ENCODE peak calls at places on chromosomes 13 and 19, in eight cellular contexts. One of them, this sample, is unnamed.

GRCh38 chr13:20359335-20359734 is 127.2 kb upstream of the GJB6 start:
- DNase-seq in AG09309: peak; percentile 91
- DNase-seq in esophagus muscularis mucosa: no peak
- DNase-seq in heart right ventricle: no peak
- DNase-seq in gastrocnemius medialis: no peak
- DNase-seq in adrenal gland: no peak
- DNase-seq in neural progenitor cell: no peak
- DNase-seq in bronchial epithelial cell: peak; percentile 100
- DNase-seq in this sample: no peak

GRCh38 chr19:4524808-4525562 is 6.7 kb upstream of the PLIN4 start:
- DNase-seq in AG09309: no peak
- DNase-seq in esophagus muscularis mucosa: no peak
- DNase-seq in heart right ventricle: peak; percentile 74
- DNase-seq in gastrocnemius medialis: peak; percentile 50
- DNase-seq in adrenal gland: no peak
- DNase-seq in neural progenitor cell: peak; percentile 61
- DNase-seq in bronchial epithelial cell: peak; percentile 12
- DNase-seq in this sample: no peak

GRCh38 chr19:5290336-5291262 is 50.0 kb downstream of the PTPRS start:
- DNase-seq in AG09309: no peak
- DNase-seq in esophagus muscularis mucosa: no peak
- DNase-seq in heart right ventricle: no peak
- DNase-seq in gastrocnemius medialis: no peak
- DNase-seq in adrenal gland: no peak
- DNase-seq in neural progenitor cell: no peak
- DNase-seq in bronchial epithelial cell: no peak
- DNase-seq in this sample: no peak

GRCh38 chr13:113074876-113075275 is 30.7 kb upstream of the F7 start:
- DNase-seq in AG09309: no peak
- DNase-seq in esophagus muscularis mucosa: no peak
- DNase-seq in heart right ventricle: peak; percentile 0
- DNase-seq in gastrocnemius medialis: no peak
- DNase-seq in adrenal gland: no peak
- DNase-seq in neural progenitor cell: no peak
- DNase-seq in bronchial epithelial cell: no peak
- DNase-seq in this sample: no peak

GRCh38 chr13:25860862-25861261 is 191.0 kb downstream of the SHISA2 start:
- DNase-seq in AG09309: no peak
- DNase-seq in esophagus muscularis mucosa: no peak
- DNase-seq in heart right ventricle: no peak
- DNase-seq in gastrocnemius medialis: no peak
- DNase-seq in adrenal gland: no peak
- DNase-seq in neural progenitor cell: no peak
- DNase-seq in bronchial epithelial cell: peak; percentile 83
- DNase-seq in this sample: no peak

GRCh38 chr13:113390874-113391497 is 27.1 kb upstream of the GRTP1 start:
- DNase-seq in AG09309: no peak
- DNase-seq in esophagus muscularis mucosa: no peak
- DNase-seq in heart right ventricle: no peak
- DNase-seq in gastrocnemius medialis: no peak
- DNase-seq in adrenal gland: no peak
- DNase-seq in neural progenitor cell: no peak
- DNase-seq in bronchial epithelial cell: no peak
- DNase-seq in this sample: no peak

GRCh38 chr13:28204043-28204442 is 65.7 kb downstream of the PAN3 start:
- DNase-seq in AG09309: no peak
- DNase-seq in esophagus muscularis mucosa: no peak
- DNase-seq in heart right ventricle: no peak
- DNase-seq in gastrocnemius medialis: no peak
- DNase-seq in adrenal gland: no peak
- DNase-seq in neural progenitor cell: no peak
- DNase-seq in bronchial epithelial cell: no peak
- DNase-seq in this sample: no peak

GRCh38 chr19:5895409-5895808 is 8.2 kb downstream of the NDUFA11 start:
- DNase-seq in AG09309: no peak
- DNase-seq in esophagus muscularis mucosa: no peak
- DNase-seq in heart right ventricle: peak; percentile 48
- DNase-seq in gastrocnemius medialis: no peak
- DNase-seq in adrenal gland: peak; percentile 94
- DNase-seq in neural progenitor cell: no peak
- DNase-seq in bronchial epithelial cell: no peak
- DNase-seq in this sample: no peak

GRCh38 chr13:90305796-90306195 is 1041.7 kb upstream of the MIR17HG start:
- DNase-seq in AG09309: no peak
- DNase-seq in esophagus muscularis mucosa: no peak
- DNase-seq in heart right ventricle: no peak
- DNase-seq in gastrocnemius medialis: no peak
- DNase-seq in adrenal gland: no peak
- DNase-seq in neural progenitor cell: no peak
- DNase-seq in bronchial epithelial cell: no peak
- DNase-seq in this sample: no peak

GRCh38 chr19:57050863-57051262 is 68.9 kb upstream of the USP29 start:
- DNase-seq in AG09309: no peak
- DNase-seq in esophagus muscularis mucosa: no peak
- DNase-seq in heart right ventricle: no peak
- DNase-seq in gastrocnemius medialis: no peak
- DNase-seq in adrenal gland: no peak
- DNase-seq in neural progenitor cell: no peak
- DNase-seq in bronchial epithelial cell: no peak
- DNase-seq in this sample: no peak

GRCh38 chr13:26075498-26075897 is 23.7 kb upstream of the SHISA2 start:
- DNase-seq in AG09309: no peak
- DNase-seq in esophagus muscularis mucosa: no peak
- DNase-seq in heart right ventricle: no peak
- DNase-seq in gastrocnemius medialis: no peak
- DNase-seq in adrenal gland: no peak
- DNase-seq in neural progenitor cell: peak; percentile 52
- DNase-seq in bronchial epithelial cell: no peak
- DNase-seq in this sample: no peak

GRCh38 chr19:37095859-37096258 is 17.6 kb downstream of the ZNF420 start:
- DNase-seq in AG09309: no peak
- DNase-seq in esophagus muscularis mucosa: no peak
- DNase-seq in heart right ventricle: no peak
- DNase-seq in gastrocnemius medialis: no peak
- DNase-seq in adrenal gland: no peak
- DNase-seq in neural progenitor cell: no peak
- DNase-seq in bronchial epithelial cell: no peak
- DNase-seq in this sample: no peak

GRCh38 chr13:24982333-24982999 is 113.5 kb upstream of the PABPC3 start:
- DNase-seq in AG09309: no peak
- DNase-seq in esophagus muscularis mucosa: no peak
- DNase-seq in heart right ventricle: peak; percentile 48
- DNase-seq in gastrocnemius medialis: no peak
- DNase-seq in adrenal gland: no peak
- DNase-seq in neural progenitor cell: no peak
- DNase-seq in bronchial epithelial cell: no peak
- DNase-seq in this sample: no peak

GRCh38 chr19:45873219-45873772 is 9.2 kb downstream of the FOXA3 start:
- DNase-seq in AG09309: no peak
- DNase-seq in esophagus muscularis mucosa: no peak
- DNase-seq in heart right ventricle: no peak
- DNase-seq in gastrocnemius medialis: no peak
- DNase-seq in adrenal gland: no peak
- DNase-seq in neural progenitor cell: no peak
- DNase-seq in bronchial epithelial cell: no peak
- DNase-seq in this sample: no peak

GRCh38 chr19:49570138-49570856 is 10.1 kb downstream of the NOSIP start:
- DNase-seq in AG09309: peak; percentile 56
- DNase-seq in esophagus muscularis mucosa: no peak
- DNase-seq in heart right ventricle: no peak
- DNase-seq in gastrocnemius medialis: peak; percentile 54
- DNase-seq in adrenal gland: peak; percentile 71
- DNase-seq in neural progenitor cell: peak; percentile 91
- DNase-seq in bronchial epithelial cell: peak; percentile 74
- DNase-seq in this sample: peak; percentile 70

GRCh38 chr19:38685666-38686529 is 38.4 kb downstream of the ACTN4 start:
- DNase-seq in AG09309: no peak
- DNase-seq in esophagus muscularis mucosa: no peak
- DNase-seq in heart right ventricle: no peak
- DNase-seq in gastrocnemius medialis: no peak
- DNase-seq in adrenal gland: no peak
- DNase-seq in neural progenitor cell: peak; percentile 80
- DNase-seq in bronchial epithelial cell: peak; percentile 50
- DNase-seq in this sample: no peak

GRCh38 chr19:48135411-48135810 is 24.8 kb upstream of the PLA2G4C start:
- DNase-seq in AG09309: no peak
- DNase-seq in esophagus muscularis mucosa: no peak
- DNase-seq in heart right ventricle: no peak
- DNase-seq in gastrocnemius medialis: no peak
- DNase-seq in adrenal gland: no peak
- DNase-seq in neural progenitor cell: no peak
- DNase-seq in bronchial epithelial cell: no peak
- DNase-seq in this sample: no peak

GRCh38 chr19:12786149-12786870 is 5.0 kb upstream of the JUNB start:
- DNase-seq in AG09309: no peak
- DNase-seq in esophagus muscularis mucosa: no peak
- DNase-seq in heart right ventricle: peak; percentile 74
- DNase-seq in gastrocnemius medialis: peak; percentile 71
- DNase-seq in adrenal gland: peak; percentile 83
- DNase-seq in neural progenitor cell: no peak
- DNase-seq in bronchial epithelial cell: no peak
- DNase-seq in this sample: no peak

GRCh38 chr19:16193466-16193865 is 4.2 kb upstream of the AP1M1 start:
- DNase-seq in AG09309: no peak
- DNase-seq in esophagus muscularis mucosa: no peak
- DNase-seq in heart right ventricle: no peak
- DNase-seq in gastrocnemius medialis: no peak
- DNase-seq in adrenal gland: no peak
- DNase-seq in neural progenitor cell: no peak
- DNase-seq in bronchial epithelial cell: no peak
- DNase-seq in this sample: no peak

GRCh38 chr19:6754136-6754535 is 13.1 kb downstream of the SH2D3A start:
- DNase-seq in AG09309: no peak
- DNase-seq in esophagus muscularis mucosa: no peak
- DNase-seq in heart right ventricle: no peak
- DNase-seq in gastrocnemius medialis: no peak
- DNase-seq in adrenal gland: no peak
- DNase-seq in neural progenitor cell: no peak
- DNase-seq in bronchial epithelial cell: no peak
- DNase-seq in this sample: no peak

GRCh38 chr13:33069365-33069764 is 53.1 kb downstream of the KL start:
- DNase-seq in AG09309: no peak
- DNase-seq in esophagus muscularis mucosa: no peak
- DNase-seq in heart right ventricle: no peak
- DNase-seq in gastrocnemius medialis: no peak
- DNase-seq in adrenal gland: no peak
- DNase-seq in neural progenitor cell: no peak
- DNase-seq in bronchial epithelial cell: no peak
- DNase-seq in this sample: no peak

DNA sequence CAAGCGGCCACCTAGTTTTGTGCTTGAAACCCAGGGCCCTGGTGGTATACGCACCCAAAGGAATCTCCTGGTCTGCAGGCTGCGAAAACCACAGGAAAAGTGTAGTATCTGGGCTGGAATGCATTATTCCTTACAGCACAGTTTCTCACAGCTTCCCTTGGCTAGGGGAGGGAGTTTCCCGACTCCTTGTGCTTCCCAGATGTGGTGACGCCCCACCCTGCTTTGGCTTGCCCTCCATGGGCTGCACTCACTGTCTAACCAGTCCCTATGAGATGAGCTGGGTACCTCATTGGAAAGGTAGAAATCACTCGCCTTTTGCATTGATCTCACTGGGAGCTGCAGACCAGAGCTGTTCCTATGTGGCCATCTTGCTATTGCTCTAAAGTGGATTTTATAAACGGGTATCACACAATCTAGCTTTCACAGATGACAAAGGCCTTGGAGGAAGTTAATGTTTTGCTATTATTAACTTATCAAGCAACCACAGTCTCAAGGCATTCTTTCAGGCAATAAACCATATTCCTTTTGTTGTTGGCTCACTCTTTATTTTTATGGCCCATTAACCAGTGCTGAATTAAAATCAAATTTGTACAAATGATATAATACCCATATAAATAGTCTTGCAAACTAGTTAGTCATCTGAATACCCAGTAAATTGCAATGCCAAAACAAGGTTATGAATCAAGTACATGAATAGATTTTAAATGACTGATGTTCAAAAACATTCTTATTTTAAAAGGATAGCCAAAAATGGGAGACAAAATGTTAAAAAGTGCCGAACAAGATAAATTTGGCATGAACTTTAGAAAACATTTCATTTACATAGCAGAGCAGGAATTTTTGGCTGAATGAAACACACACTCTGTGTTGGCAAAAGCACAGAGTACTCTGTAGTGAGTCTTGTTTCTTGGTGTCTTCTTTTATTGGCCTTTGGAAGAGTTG is 475.4 kb upstream of the ARGLU1 start:
- DNase-seq in AG09309: no peak
- DNase-seq in esophagus muscularis mucosa: no peak
- DNase-seq in heart right ventricle: no peak
- DNase-seq in gastrocnemius medialis: no peak
- DNase-seq in adrenal gland: no peak
- DNase-seq in neural progenitor cell: no peak
- DNase-seq in bronchial epithelial cell: no peak
- DNase-seq in this sample: no peak
- H3K4me3 ChIP-seq in AG09309: no peak overlapping the region
- H3K4me3 ChIP-seq in esophagus muscularis mucosa: no peak overlapping the region
- H3K4me3 ChIP-seq in heart right ventricle: no peak overlapping the region
- H3K4me3 ChIP-seq in gastrocnemius medialis: no peak overlapping the region
- H3K4me3 ChIP-seq in adrenal gland: no peak overlapping the region
- H3K4me3 ChIP-seq in neural progenitor cell: no peak overlapping the region
- H3K4me3 ChIP-seq in bronchial epithelial cell: no peak overlapping the region
- H3K4me3 ChIP-seq in this sample: no peak overlapping the region

DNA sequence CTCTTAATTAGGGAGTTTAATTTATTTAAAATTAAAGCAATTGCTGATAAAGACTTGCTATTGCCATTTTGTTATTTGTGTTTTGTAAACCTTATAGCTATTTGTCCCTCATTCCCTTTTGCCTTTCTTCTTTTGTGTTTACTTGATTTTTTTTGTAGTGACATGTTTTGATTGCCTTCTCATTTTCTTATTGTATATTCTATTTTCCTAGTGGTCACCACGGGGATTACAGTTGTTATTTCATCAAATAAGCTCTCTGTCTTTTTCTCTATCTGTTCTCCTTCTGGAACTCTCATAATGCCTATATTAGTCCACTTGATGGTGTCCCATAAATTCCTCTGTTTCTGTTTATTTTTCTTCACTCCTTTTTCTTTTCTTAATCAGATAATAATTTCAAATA is 64.4 kb upstream of the FRY start:
- DNase-seq in AG09309: no peak
- DNase-seq in esophagus muscularis mucosa: no peak
- DNase-seq in heart right ventricle: no peak
- DNase-seq in gastrocnemius medialis: no peak
- DNase-seq in adrenal gland: no peak
- DNase-seq in neural progenitor cell: no peak
- DNase-seq in bronchial epithelial cell: no peak
- DNase-seq in this sample: no peak
- TF ChIP-seq CTCF in AG09309: no peak
- TF ChIP-seq CTCF in esophagus muscularis mucosa: no peak
- TF ChIP-seq CTCF in heart right ventricle: no peak
- TF ChIP-seq CTCF in gastrocnemius medialis: no peak
- TF ChIP-seq CTCF in adrenal gland: no peak
- TF ChIP-seq CTCF in neural progenitor cell: peak; percentile 28
- TF ChIP-seq CTCF in bronchial epithelial cell: no peak
- TF ChIP-seq CTCF in this sample: no peak

GRCh38 chr19:51469162-51469561 is 9.2 kb upstream of the CEACAM18 start:
- DNase-seq in AG09309: no peak
- DNase-seq in esophagus muscularis mucosa: no peak
- DNase-seq in heart right ventricle: no peak
- DNase-seq in gastrocnemius medialis: no peak
- DNase-seq in adrenal gland: no peak
- DNase-seq in neural progenitor cell: no peak
- DNase-seq in bronchial epithelial cell: no peak
- DNase-seq in this sample: no peak
- H3K4me3 ChIP-seq in AG09309: no peak overlapping the region
- H3K4me3 ChIP-seq in esophagus muscularis mucosa: no peak overlapping the region
- H3K4me3 ChIP-seq in heart right ventricle: no peak overlapping the region
- H3K4me3 ChIP-seq in gastrocnemius medialis: no peak overlapping the region
- H3K4me3 ChIP-seq in adrenal gland: no peak overlapping the region
- H3K4me3 ChIP-seq in neural progenitor cell: no peak overlapping the region
- H3K4me3 ChIP-seq in bronchial epithelial cell: no peak overlapping the region
- H3K4me3 ChIP-seq in this sample: no peak overlapping the region

GRCh38 chr19:10568826-10569651 is at the start of gene CDKN2D:
- DNase-seq in AG09309: peak; percentile 96
- DNase-seq in esophagus muscularis mucosa: peak; percentile 100
- DNase-seq in heart right ventricle: peak; percentile 100
- DNase-seq in gastrocnemius medialis: peak; percentile 100
- DNase-seq in adrenal gland: peak; percentile 100
- DNase-seq in neural progenitor cell: peak; percentile 100
- DNase-seq in bronchial epithelial cell: peak; percentile 97
- DNase-seq in this sample: peak; percentile 99
- TF ChIP-seq CTCF in AG09309: peak; percentile 3
- TF ChIP-seq CTCF in esophagus muscularis mucosa: peak; percentile 36
- TF ChIP-seq CTCF in heart right ventricle: peak; percentile 55
- TF ChIP-seq CTCF in gastrocnemius medialis: peak; percentile 87
- TF ChIP-seq CTCF in adrenal gland: peak; percentile 64
- TF ChIP-seq CTCF in neural progenitor cell: peak; percentile 22
- TF ChIP-seq CTCF in bronchial epithelial cell: peak; percentile 12
- TF ChIP-seq CTCF in this sample: no peak

This sample was measured in GM12864.